ENCODE peak calls at places on chromosomes 12 and 14, in six cellular contexts. One of them, this sample, is unnamed.

GRCh38 chr12:93733358-93733757 is 56.2 kb downstream of the CRADD start:
- DNase-seq in ovary: no peak
- DNase-seq in stomach: no peak
- DNase-seq in transverse colon: no peak
- DNase-seq in HepG2: no peak
- DNase-seq in sigmoid colon: peak; percentile 74
- DNase-seq in this sample: no peak

GRCh38 chr14:50762001-50762930 is 68.7 kb downstream of the NIN start:
- DNase-seq in sigmoid colon: no peak
- DNase-seq in ovary: no peak
- DNase-seq in HepG2: no peak
- DNase-seq in stomach: no peak
- DNase-seq in transverse colon: no peak
- DNase-seq in this sample: no peak

GRCh38 chr14:76352639-76353281 is 23.2 kb upstream of the ESRRB start:
- DNase-seq in stomach: peak; percentile 52
- DNase-seq in transverse colon: peak; percentile 20
- DNase-seq in HepG2: peak; percentile 43
- DNase-seq in ovary: peak; percentile 36
- DNase-seq in sigmoid colon: no peak
- DNase-seq in this sample: peak; percentile 42

GRCh38 chr12:97943359-97943758 is 480.8 kb downstream of the RMST start:
- DNase-seq in sigmoid colon: no peak
- DNase-seq in HepG2: no peak
- DNase-seq in ovary: no peak
- DNase-seq in transverse colon: no peak
- DNase-seq in stomach: no peak
- DNase-seq in this sample: no peak

GRCh38 chr12:105226219-105226618 is 9.8 kb downstream of the APPL2 start:
- DNase-seq in stomach: peak; percentile 63
- DNase-seq in transverse colon: peak; percentile 47
- DNase-seq in HepG2: no peak
- DNase-seq in sigmoid colon: peak; percentile 84
- DNase-seq in ovary: peak; percentile 47
- DNase-seq in this sample: peak; percentile 76

GRCh38 chr14:56247495-56248087 is 129.4 kb downstream of the PELI2 start:
- DNase-seq in HepG2: peak; percentile 12
- DNase-seq in sigmoid colon: no peak
- DNase-seq in transverse colon: no peak
- DNase-seq in ovary: no peak
- DNase-seq in stomach: no peak
- DNase-seq in this sample: no peak

GRCh38 chr14:64763801-64764511 is 59.7 kb downstream of the PLEKHG3 start:
- DNase-seq in transverse colon: peak; percentile 8
- DNase-seq in stomach: no peak
- DNase-seq in HepG2: no peak
- DNase-seq in sigmoid colon: no peak
- DNase-seq in ovary: peak; percentile 42
- DNase-seq in this sample: no peak

GRCh38 chr14:69685716-69686115 is 74.3 kb downstream of the SUSD6 start:
- DNase-seq in sigmoid colon: peak; percentile 91
- DNase-seq in stomach: peak; percentile 82
- DNase-seq in ovary: peak; percentile 75
- DNase-seq in HepG2: peak; percentile 62
- DNase-seq in transverse colon: peak; percentile 69
- DNase-seq in this sample: peak; percentile 64

GRCh38 chr12:57147641-57147944 is 174 bp upstream of the LRP1-AS start:
- DNase-seq in stomach: no peak
- DNase-seq in transverse colon: no peak
- DNase-seq in HepG2: peak; percentile 44
- DNase-seq in ovary: peak; percentile 62
- DNase-seq in sigmoid colon: peak; percentile 78
- DNase-seq in this sample: no peak

GRCh38 chr12:128455849-128456248 is 188.9 kb downstream of the TMEM132C start:
- DNase-seq in ovary: no peak
- DNase-seq in sigmoid colon: no peak
- DNase-seq in HepG2: no peak
- DNase-seq in transverse colon: no peak
- DNase-seq in stomach: no peak
- DNase-seq in this sample: no peak

GRCh38 chr12:93946542-93947150 is 201.7 kb upstream of the PLXNC1 start:
- DNase-seq in ovary: no peak
- DNase-seq in transverse colon: no peak
- DNase-seq in sigmoid colon: no peak
- DNase-seq in HepG2: no peak
- DNase-seq in stomach: no peak
- DNase-seq in this sample: no peak

GRCh38 chr14:80419339-80419738 is 208.0 kb upstream of the DIO2 start:
- DNase-seq in transverse colon: no peak
- DNase-seq in HepG2: no peak
- DNase-seq in stomach: peak; percentile 71
- DNase-seq in ovary: no peak
- DNase-seq in sigmoid colon: no peak
- DNase-seq in this sample: no peak

GRCh38 chr12:89162704-89163261 is 189.5 kb downstream of the DUSP6 start:
- DNase-seq in HepG2: no peak
- DNase-seq in ovary: peak; percentile 48
- DNase-seq in sigmoid colon: peak; percentile 90
- DNase-seq in stomach: peak; percentile 27
- DNase-seq in transverse colon: peak; percentile 44
- DNase-seq in this sample: peak; percentile 16

GRCh38 chr12:40183745-40184144 is 41.1 kb upstream of the LRRK2 start:
- DNase-seq in HepG2: no peak
- DNase-seq in ovary: no peak
- DNase-seq in sigmoid colon: no peak
- DNase-seq in stomach: no peak
- DNase-seq in transverse colon: no peak
- DNase-seq in this sample: no peak

GRCh38 chr12:30201301-30202160 is 417.8 kb upstream of the TMTC1 start:
- DNase-seq in stomach: peak; percentile 26
- DNase-seq in ovary: no peak
- DNase-seq in sigmoid colon: no peak
- DNase-seq in transverse colon: no peak
- DNase-seq in HepG2: no peak
- DNase-seq in this sample: no peak

GRCh38 chr14:39581474-39581873 is 149.2 kb upstream of the FBXO33 start:
- DNase-seq in transverse colon: no peak
- DNase-seq in HepG2: no peak
- DNase-seq in stomach: no peak
- DNase-seq in ovary: no peak
- DNase-seq in sigmoid colon: no peak
- DNase-seq in this sample: no peak

GRCh38 chr12:29510591-29511174 is 13.2 kb upstream of the OVCH1 start:
- DNase-seq in HepG2: no peak
- DNase-seq in sigmoid colon: no peak
- DNase-seq in stomach: no peak
- DNase-seq in transverse colon: no peak
- DNase-seq in ovary: no peak
- DNase-seq in this sample: no peak

GRCh38 chr14:62144863-62145262 is 382.6 kb downstream of the SNAPC1 start:
- DNase-seq in transverse colon: no peak
- DNase-seq in stomach: no peak
- DNase-seq in HepG2: no peak
- DNase-seq in ovary: no peak
- DNase-seq in sigmoid colon: no peak
- DNase-seq in this sample: no peak

GRCh38 chr14:87797001-87797400 is 196.0 kb downstream of the GALC start:
- DNase-seq in HepG2: no peak
- DNase-seq in ovary: no peak
- DNase-seq in stomach: no peak
- DNase-seq in sigmoid colon: no peak
- DNase-seq in transverse colon: no peak
- DNase-seq in this sample: no peak

GRCh38 chr12:116136340-116136739 is 141.2 kb downstream of the MED13L start:
- DNase-seq in sigmoid colon: no peak
- DNase-seq in stomach: no peak
- DNase-seq in ovary: no peak
- DNase-seq in transverse colon: no peak
- DNase-seq in HepG2: no peak
- DNase-seq in this sample: no peak

GRCh38 chr12:52499836-52500560 is 6.9 kb upstream of the KRT6A start:
- DNase-seq in sigmoid colon: no peak
- DNase-seq in transverse colon: no peak
- DNase-seq in stomach: no peak
- DNase-seq in ovary: no peak
- DNase-seq in HepG2: no peak
- DNase-seq in this sample: no peak

GRCh38 chr12:120101182-120101581 is 15.4 kb downstream of the RAB35 start:
- DNase-seq in stomach: peak; percentile 46
- DNase-seq in transverse colon: peak; percentile 37
- DNase-seq in ovary: no peak
- DNase-seq in sigmoid colon: no peak
- DNase-seq in HepG2: no peak
- DNase-seq in this sample: no peak
- H3K27me3 ChIP-seq in stomach: no peaks in the 10 kb centered on the region
- H3K27me3 ChIP-seq in transverse colon: no peaks in the 10 kb centered on the region
- H3K27me3 ChIP-seq in ovary: no peaks in the 10 kb centered on the region
- H3K27me3 ChIP-seq in sigmoid colon: no peaks in the 10 kb centered on the region
- H3K27me3 ChIP-seq in HepG2: no peaks in the 10 kb centered on the region
- H3K27me3 ChIP-seq in this sample: no peaks in the 10 kb centered on the region

GRCh38 chr14:23555882-23556699 is at the start of gene THTPA:
- DNase-seq in sigmoid colon: peak; percentile 95
- DNase-seq in transverse colon: peak; percentile 94
- DNase-seq in stomach: peak; percentile 94
- DNase-seq in HepG2: peak; percentile 96
- DNase-seq in ovary: peak; percentile 92
- DNase-seq in this sample: peak; percentile 90
- TF ChIP-seq POLR2A in sigmoid colon: no peak
- TF ChIP-seq POLR2A in transverse colon: peak; percentile 50
- TF ChIP-seq POLR2A in stomach: no peak
- TF ChIP-seq POLR2A in HepG2: peak; percentile 93
- TF ChIP-seq POLR2A in ovary: no peak
- TF ChIP-seq POLR2A in this sample: peak; percentile 38

GRCh38 chr14:78608998-78609787 is 439.0 kb downstream of the NRXN3 start:
- DNase-seq in transverse colon: no peak
- DNase-seq in HepG2: no peak
- DNase-seq in sigmoid colon: no peak
- DNase-seq in ovary: no peak
- DNase-seq in stomach: no peak
- DNase-seq in this sample: no peak

GRCh38 chr14:78611031-78611430 is 440.9 kb downstream of the NRXN3 start:
- DNase-seq in stomach: no peak
- DNase-seq in transverse colon: no peak
- DNase-seq in sigmoid colon: no peak
- DNase-seq in HepG2: no peak
- DNase-seq in ovary: no peak
- DNase-seq in this sample: no peak

GRCh38 chr14:78606111-78606510 is 435.9 kb downstream of the NRXN3 start:
- DNase-seq in sigmoid colon: no peak
- DNase-seq in transverse colon: no peak
- DNase-seq in ovary: no peak
- DNase-seq in HepG2: no peak
- DNase-seq in stomach: no peak
- DNase-seq in this sample: no peak

DNA sequence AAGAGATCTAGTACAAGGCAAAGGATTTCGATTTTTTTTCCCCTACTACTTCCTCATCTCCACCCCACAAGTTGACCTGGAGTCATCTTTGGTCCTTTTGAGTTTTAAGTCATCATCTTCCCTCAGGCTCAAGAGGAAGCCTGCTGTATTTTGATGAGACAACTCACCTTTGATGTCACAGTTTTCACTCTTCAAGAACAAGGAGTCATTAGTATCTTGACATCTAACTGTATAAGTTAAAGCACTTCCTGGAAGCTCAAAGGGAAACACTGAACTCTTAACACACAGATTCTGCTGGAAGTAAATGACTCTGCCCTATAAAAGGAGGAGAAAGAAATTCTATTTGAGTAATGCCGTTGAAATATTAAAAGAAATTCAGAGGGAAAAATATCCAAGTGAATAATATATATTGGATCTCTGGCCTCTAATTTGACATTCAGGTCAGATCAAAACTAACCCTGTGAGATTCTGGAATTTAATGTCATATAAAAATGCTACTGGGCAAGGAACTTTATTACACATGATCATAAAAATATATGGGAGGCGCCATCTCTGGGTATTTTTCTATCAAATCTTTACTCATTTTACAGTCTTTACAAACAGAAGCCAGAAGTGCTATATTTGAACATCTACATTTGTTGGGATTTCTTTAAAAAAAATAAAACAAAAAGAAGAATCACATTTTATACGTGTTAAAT is 435.0 kb downstream of the NRXN3 start:
- DNase-seq in stomach: no peak
- DNase-seq in ovary: no peak
- DNase-seq in transverse colon: no peak
- DNase-seq in HepG2: no peak
- DNase-seq in sigmoid colon: no peak
- DNase-seq in this sample: no peak
- TF ChIP-seq EP300 in stomach: no peak
- TF ChIP-seq EP300 in ovary: no peak
- TF ChIP-seq EP300 in transverse colon: no peak
- TF ChIP-seq EP300 in HepG2: no peak
- TF ChIP-seq EP300 in sigmoid colon: no peak
- TF ChIP-seq EP300 in this sample: no peak

DNA sequence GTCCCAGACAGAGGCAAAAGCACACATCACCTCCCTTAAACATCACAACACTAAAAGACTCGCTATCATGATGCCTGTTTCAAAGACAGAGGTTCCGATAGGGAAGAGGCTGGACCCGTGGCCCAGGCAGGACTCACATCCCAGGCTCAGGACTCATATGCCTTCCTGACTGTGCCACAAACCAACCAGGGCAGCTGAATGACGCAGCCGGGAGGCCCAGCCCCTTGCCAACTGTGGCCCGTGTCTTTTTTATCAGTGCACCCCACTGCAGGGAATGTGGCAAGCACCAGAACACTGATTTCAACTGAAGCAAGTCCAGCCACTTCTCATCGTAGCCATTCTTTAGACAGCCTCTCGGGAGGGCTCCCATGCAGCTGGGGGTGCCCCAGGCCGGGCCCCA is 132.3 kb downstream of the KSR2 start:
- DNase-seq in ovary: no peak
- DNase-seq in HepG2: no peak
- DNase-seq in stomach: no peak
- DNase-seq in transverse colon: no peak
- DNase-seq in sigmoid colon: peak; percentile 53
- DNase-seq in this sample: no peak
- H3K27me3 ChIP-seq in ovary: no peaks in the 10 kb centered on the region
- H3K27me3 ChIP-seq in HepG2: peaks cover 3% of the 10 kb centered on the region
- H3K27me3 ChIP-seq in stomach: peaks cover 8% of the 10 kb centered on the region
- H3K27me3 ChIP-seq in transverse colon: no peaks in the 10 kb centered on the region
- H3K27me3 ChIP-seq in sigmoid colon: peaks cover 30% of the 10 kb centered on the region
- H3K27me3 ChIP-seq in this sample: no peaks in the 10 kb centered on the region

GRCh38 chr14:71321556-71322315 is 414.5 kb downstream of the PCNX1 start:
- DNase-seq in sigmoid colon: no peak
- DNase-seq in stomach: no peak
- DNase-seq in transverse colon: no peak
- DNase-seq in ovary: peak; percentile 17
- DNase-seq in HepG2: peak; percentile 72
- DNase-seq in this sample: peak; percentile 19
- TF ChIP-seq POLR2A in sigmoid colon: no peak
- TF ChIP-seq POLR2A in stomach: no peak
- TF ChIP-seq POLR2A in transverse colon: peak; percentile 8
- TF ChIP-seq POLR2A in ovary: no peak
- TF ChIP-seq POLR2A in HepG2: peak; percentile 27
- TF ChIP-seq POLR2A in this sample: no peak